ENCODE peak calls at places on chromosomes 12 and 14, in five cellular contexts. R is activated CD8-positive, alpha-beta T cell treated with anti-CD3 and anti-CD28 coated beads for 36 hours; P is HTR-8/SVneo; U is AG20443; E is A549. Z is an unnamed sample.

GRCh38 chr14:99579077-99579836 is 24.8 kb downstream of the CCDC85C start:
- DNase-seq in E (no peak), P (no peak), R (no peak), U (no peak), Z (no peak)

GRCh38 chr12:66279127-66279712 is 23.1 kb upstream of the HELB start:
- DNase-seq in U (peak), E (peak), P (peak), R (peak), Z (no peak)

GRCh38 chr12:22728989-22729388 is 104.0 kb downstream of the ETNK1 start:
- DNase-seq in P (no peak), R (no peak), E (no peak), U (no peak), Z (no peak)

GRCh38 chr12:3313066-3313465 is 177.9 kb upstream of the PRMT8 start:
- DNase-seq in R (no peak), U (peak), P (no peak), E (no peak), Z (no peak)

GRCh38 chr12:13204428-13204827 is 7.9 kb downstream of the EMP1 start:
- DNase-seq in R (no peak), U (no peak), P (no peak), E (no peak), Z (no peak)

GRCh38 chr14:44914849-44915248 is 46.9 kb downstream of the KLHL28 start:
- DNase-seq in R (no peak), E (no peak), U (peak), P (no peak), Z (no peak)

GRCh38 chr12:75862692-75863471 is 168.7 kb downstream of the PHLDA1 start:
- DNase-seq in E (peak), R (no peak), P (peak), U (peak), Z (peak)

GRCh38 chr14:50215416-50215815 is 16.0 kb downstream of the SOS2 start:
- DNase-seq in R (no peak), E (no peak), U (no peak), P (no peak), Z (no peak)

GRCh38 chr14:104334812-104335161 is 196.4 kb downstream of the KIF26A start:
- DNase-seq in R (no peak), P (no peak), E (no peak), U (no peak), Z (no peak)

GRCh38 chr14:32601908-32602307 is 272.8 kb downstream of the AKAP6 start:
- DNase-seq in U (no peak), P (no peak), E (no peak), R (no peak), Z (no peak)

GRCh38 chr14:65249471-65250161 is 147.3 kb upstream of the MAX start:
- DNase-seq in P (no peak), E (no peak), R (no peak), U (no peak), Z (no peak)

GRCh38 chr12:114405199-114405448 is 820 bp downstream of the TBX5 start:
- DNase-seq in P (no peak), E (no peak), U (no peak), R (no peak), Z (no peak)

GRCh38 chr12:42039146-42039545 is 105.5 kb downstream of the GXYLT1 start:
- DNase-seq in U (peak), E (no peak), R (no peak), P (no peak), Z (no peak)

GRCh38 chr14:67562025-67562775 is 29.1 kb downstream of the PLEKHH1 start:
- DNase-seq in E (no peak), U (no peak), P (no peak), R (no peak), Z (no peak)

GRCh38 chr14:65263161-65263788 is 149.3 kb upstream of the FUT8 start:
- DNase-seq in P (no peak), U (no peak), R (no peak), E (no peak), Z (no peak)

GRCh38 chr14:77355811-77356210 is 21.1 kb downstream of the TMED8 start:
- DNase-seq in U (no peak), E (no peak), R (no peak), P (no peak), Z (no peak)

GRCh38 chr12:121330692-121331091 is 21.5 kb downstream of the ANAPC5 start:
- DNase-seq in E (no peak), R (no peak), U (no peak), P (no peak), Z (no peak)

GRCh38 chr12:104410786-104411185 is 46.0 kb upstream of the CHST11 start:
- DNase-seq in P (no peak), U (peak), R (no peak), E (no peak), Z (no peak)

GRCh38 chr12:57270966-57271470 is 20.0 kb upstream of the STAC3 start:
- DNase-seq in P (no peak), R (no peak), U (no peak), E (no peak), Z (no peak)

GRCh38 chr14:56676042-56676441 is 96.4 kb downstream of the TMEM260 start:
- DNase-seq in U (no peak), R (no peak), E (no peak), P (no peak), Z (no peak)

GRCh38 chr14:100606687-100607610 is 19.7 kb upstream of the BEGAIN start:
- DNase-seq in R (no peak), P (no peak), E (no peak), U (no peak), Z (no peak)

GRCh38 chr14:89973234-89973823 is 17.6 kb downstream of the TDP1 start:
- DNase-seq in R (peak), P (peak), U (peak), E (peak), Z (peak)

GRCh38 chr12:78185109-78185508 is 354.4 kb downstream of the NAV3 start:
- DNase-seq in P (no peak), E (no peak), U (no peak), R (no peak), Z (no peak)

GRCh38 chr12:117347588-117347987 is 13.8 kb downstream of the NOS1 start:
- DNase-seq in E (no peak), P (no peak), R (no peak), U (no peak), Z (no peak)

GRCh38 chr14:102891556-102891955 is 30.9 kb upstream of the AMN start:
- DNase-seq in P (no peak), U (peak), E (no peak), R (no peak), Z (no peak)

GRCh38 chr12:69101505-69101904 is 137.9 kb upstream of the CPSF6 start:
- DNase-seq in R (no peak), E (no peak), P (no peak), U (no peak), Z (peak)

GRCh38 chr12:19893514-19893913 is 454.2 kb downstream of the AEBP2 start:
- DNase-seq in P (peak), U (peak), R (no peak), E (peak), Z (no peak)

GRCh38 chr12:3106564-3106963 is 29.4 kb downstream of the TSPAN9 start:
- DNase-seq in R (no peak), P (no peak), U (no peak), E (no peak), Z (no peak)

GRCh38 chr12:18430425-18431048 is 169.2 kb downstream of the PIK3C2G start:
- DNase-seq in U (peak), E (peak), P (peak), R (peak), Z (peak)

GRCh38 chr14:66642264-66642663 is 134.3 kb downstream of the GPHN start:
- DNase-seq in P (no peak), E (no peak), R (no peak), U (no peak), Z (no peak)

GRCh38 chr12:57896437-57897201 is 44.7 kb upstream of the ATP23 start:
- DNase-seq in P (peak), U (peak), R (no peak), E (peak), Z (peak)

GRCh38 chr12:49283541-49284429 is 11.2 kb upstream of the PRPH start:
- DNase-seq in U (peak), P (no peak), R (no peak), E (no peak), Z (no peak)

GRCh38 chr12:4037747-4038312 is 164.6 kb upstream of the PARP11 start:
- DNase-seq in R (peak), E (peak), P (peak), U (peak), Z (peak)

GRCh38 chr12:53751336-53752191 is at the start of gene CISTR:
- DNase-seq in P (no peak), R (peak), U (no peak), E (no peak), Z (no peak)

GRCh38 chr12:22481557-22482104 is 62.7 kb downstream of the C2CD5 start:
- DNase-seq in E (no peak), P (no peak), U (no peak), R (no peak), Z (no peak)

GRCh38 chr14:65993103-65993502 is 493.1 kb upstream of the CCDC196 start:
- DNase-seq in E (no peak), R (no peak), P (no peak), U (no peak), Z (no peak)

GRCh38 chr12:112381421-112381897 is 772 bp downstream of the HECTD4 start:
- DNase-seq in R (peak), E (no peak), U (peak), P (peak), Z (no peak)